ENCODE peak calls at places on chromosomes 3 and 15, in six cellular contexts. Z, B, T, E, M and R are unnamed samples.

GRCh38 chr15:20349774-20350498 is 191.7 kb downstream of the GOLGA6L6 start:
- DNase-seq in Z (no peak), T (no peak), B (no peak), M (no peak), E (no peak), R (no peak)

GRCh38 chr3:136110481-136110880 is 85.7 kb downstream of the MSL2 start:
- DNase-seq in Z (no peak), E (no peak), B (no peak), M (no peak), T (no peak), R (no peak)

GRCh38 chr15:62976301-62976842 is 66.2 kb upstream of the TPM1 start:
- DNase-seq in M (peak), B (peak), T (no peak), Z (peak), E (no peak), R (peak)

GRCh38 chr15:36449662-36450145 is 129.7 kb upstream of the CDIN1 start:
- DNase-seq in M (no peak), E (no peak), B (no peak), Z (no peak), T (no peak), R (no peak)

GRCh38 chr3:15638891-15639262 is 37.3 kb downstream of the BTD start:
- DNase-seq in T (no peak), M (peak), B (no peak), Z (no peak), E (no peak), R (no peak)

GRCh38 chr15:88029696-88030095 is 226.8 kb downstream of the NTRK3 start:
- DNase-seq in B (no peak), E (no peak), T (no peak), M (peak), Z (no peak), R (peak)

GRCh38 chr3:149198611-149199010 is 23.0 kb downstream of the CP start:
- DNase-seq in M (peak), Z (peak), B (no peak), E (no peak), T (no peak), R (no peak)

GRCh38 chr3:126872701-126873100 is 110.2 kb upstream of the PLXNA1 start:
- DNase-seq in Z (no peak), B (no peak), M (no peak), E (no peak), T (no peak), R (no peak)

GRCh38 chr3:49022751-49023171 is 840 bp downstream of the NDUFAF3 start:
- DNase-seq in B (no peak), M (no peak), T (no peak), Z (no peak), E (no peak), R (no peak)

GRCh38 chr15:70337292-70338186 is 239.8 kb upstream of the TLE3 start:
- DNase-seq in Z (no peak), T (no peak), B (no peak), E (no peak), M (no peak), R (no peak)

GRCh38 chr3:60000311-60001105 is 950.7 kb upstream of the CFAP20DC start:
- DNase-seq in Z (no peak), B (no peak), E (no peak), T (no peak), M (no peak), R (no peak)

GRCh38 chr3:184737063-184737462 is 25.2 kb upstream of the MAGEF1 start:
- DNase-seq in T (no peak), Z (no peak), B (no peak), M (no peak), E (no peak), R (no peak)

GRCh38 chr3:80213076-80213475 is 445.3 kb upstream of the ROBO1 start:
- DNase-seq in T (no peak), Z (no peak), B (no peak), E (no peak), M (no peak), R (no peak)

GRCh38 chr3:184666422-184666821 is 45.4 kb downstream of the MAGEF1 start:
- DNase-seq in B (no peak), M (no peak), Z (no peak), T (no peak), E (no peak), R (no peak)

GRCh38 chr15:75107905-75108838 is 84.8 kb downstream of the PPCDC start:
- DNase-seq in Z (peak), E (peak), M (peak), B (peak), T (no peak), R (peak)

GRCh38 chr3:195556390-195556789 is 13.3 kb upstream of the PPP1R2 start:
- DNase-seq in E (no peak), M (no peak), Z (no peak), T (peak), B (no peak), R (no peak)

GRCh38 chr15:51620647-51621046 is 1.9 kb downstream of the DMXL2 start:
- DNase-seq in Z (no peak), B (no peak), E (no peak), T (peak), M (no peak), R (no peak)

GRCh38 chr15:75349851-75350588 is 3.2 kb downstream of the NEIL1 start:
- DNase-seq in E (peak), B (no peak), M (no peak), Z (no peak), T (no peak), R (no peak)

GRCh38 chr3:112718967-112719366 is 78.0 kb upstream of the CCDC80 start:
- DNase-seq in M (no peak), E (no peak), Z (no peak), T (no peak), B (no peak), R (no peak)

GRCh38 chr15:31265871-31266711 is 60.5 kb upstream of the KLF13 start:
- DNase-seq in M (peak), Z (no peak), E (peak), B (no peak), T (no peak), R (no peak)

GRCh38 chr3:8237893-8238292 is 263.7 kb upstream of the LMCD1 start:
- DNase-seq in Z (no peak), B (no peak), M (no peak), T (no peak), E (no peak), R (no peak)

GRCh38 chr3:191502583-191502982 is 41.6 kb downstream of the PYDC2 start:
- DNase-seq in M (peak), Z (no peak), B (no peak), T (no peak), E (no peak), R (no peak)

GRCh38 chr3:152299243-152299976 is 30.7 kb downstream of the MBNL1 start:
- DNase-seq in M (no peak), E (no peak), B (no peak), Z (no peak), T (no peak), R (no peak)

GRCh38 chr15:60004019-60004845 is at the start of gene FOXB1:
- DNase-seq in M (no peak), E (no peak), T (no peak), B (no peak), Z (no peak), R (no peak)

GRCh38 chr3:45249391-45249790 is 23.3 kb upstream of the TMEM158 start:
- DNase-seq in Z (no peak), M (no peak), T (no peak), E (no peak), B (no peak), R (no peak)

GRCh38 chr3:107545680-107546120 is 22.9 kb downstream of the BBX start:
- DNase-seq in Z (peak), M (no peak), B (no peak), T (no peak), E (no peak), R (no peak)

GRCh38 chr3:179765396-179765795 is 112.6 kb downstream of the USP13 start:
- DNase-seq in E (no peak), T (no peak), M (peak), B (no peak), Z (no peak), R (no peak)

GRCh38 chr3:120435621-120436020 is 15.2 kb downstream of the FSTL1 start:
- DNase-seq in Z (peak), E (no peak), T (no peak), M (peak), B (no peak), R (peak)

GRCh38 chr3:159234306-159234705 is 432.5 kb downstream of the MFSD1 start:
- DNase-seq in M (peak), E (no peak), Z (peak), B (peak), T (no peak), R (no peak)

GRCh38 chr15:67515557-67515956 is 5.4 kb upstream of the C15orf61 start:
- DNase-seq in E (no peak), T (no peak), B (no peak), M (no peak), Z (no peak), R (no peak)

GRCh38 chr15:56077071-56077470 is 83.7 kb upstream of the NEDD4 start:
- DNase-seq in E (no peak), M (no peak), T (no peak), B (no peak), Z (no peak), R (no peak)

GRCh38 chr15:78761020-78761419 is 50.2 kb downstream of the ADAMTS7 start:
- DNase-seq in E (no peak), Z (no peak), M (no peak), B (no peak), T (no peak), R (no peak)

GRCh38 chr3:190424478-190425439 is 24.9 kb downstream of the TMEM207 start:
- DNase-seq in Z (peak), M (peak), E (peak), B (peak), T (peak), R (peak)